ENCODE peak calls at places on chromosomes 1 and 21, in four cellular contexts. Q, W, T and X are unnamed samples.

GRCh38 chr1:50978144-50978851 is 8.3 kb downstream of the CDKN2C start:
- DNase-seq in W (peak; percentile 82), T (peak; percentile 49), Q (peak; percentile 50), X (peak; percentile 90)

GRCh38 chr1:206102292-206102936 is 14.8 kb downstream of the AVPR1B start:
- DNase-seq in Q (peak; percentile 42), W (no peak), T (no peak), X (no peak)

GRCh38 chr1:51517361-51518032 is 1.6 kb downstream of the EPS15 start:
- DNase-seq in Q (peak; percentile 49), T (peak; percentile 11), W (no peak), X (no peak)

GRCh38 chr1:25875856-25876692 is 566 bp upstream of the PAQR7 start:
- DNase-seq in T (no peak), Q (no peak), W (no peak), X (no peak)

GRCh38 chr1:16111771-16112557 is 38.5 kb upstream of the FAM131C start:
- DNase-seq in T (peak; percentile 87), Q (no peak), W (no peak), X (no peak)

GRCh38 chr21:36881223-36881622 is 85.2 kb downstream of the HLCS start:
- DNase-seq in T (peak; percentile 51), W (no peak), Q (no peak), X (no peak)

GRCh38 chr21:43767980-43768867 is 7.9 kb downstream of the CSTB start:
- DNase-seq in W (no peak), Q (peak; percentile 32), T (peak; percentile 75), X (peak; percentile 56)

GRCh38 chr21:23639726-23640125 is 1967.6 kb downstream of the MRPL39 start:
- DNase-seq in T (no peak), Q (no peak), W (no peak), X (no peak)

GRCh38 chr1:211698161-211699026 is 23.0 kb upstream of the NEK2 start:
- DNase-seq in W (peak; percentile 86), T (peak; percentile 41), Q (peak; percentile 60), X (peak; percentile 99)

DNA sequence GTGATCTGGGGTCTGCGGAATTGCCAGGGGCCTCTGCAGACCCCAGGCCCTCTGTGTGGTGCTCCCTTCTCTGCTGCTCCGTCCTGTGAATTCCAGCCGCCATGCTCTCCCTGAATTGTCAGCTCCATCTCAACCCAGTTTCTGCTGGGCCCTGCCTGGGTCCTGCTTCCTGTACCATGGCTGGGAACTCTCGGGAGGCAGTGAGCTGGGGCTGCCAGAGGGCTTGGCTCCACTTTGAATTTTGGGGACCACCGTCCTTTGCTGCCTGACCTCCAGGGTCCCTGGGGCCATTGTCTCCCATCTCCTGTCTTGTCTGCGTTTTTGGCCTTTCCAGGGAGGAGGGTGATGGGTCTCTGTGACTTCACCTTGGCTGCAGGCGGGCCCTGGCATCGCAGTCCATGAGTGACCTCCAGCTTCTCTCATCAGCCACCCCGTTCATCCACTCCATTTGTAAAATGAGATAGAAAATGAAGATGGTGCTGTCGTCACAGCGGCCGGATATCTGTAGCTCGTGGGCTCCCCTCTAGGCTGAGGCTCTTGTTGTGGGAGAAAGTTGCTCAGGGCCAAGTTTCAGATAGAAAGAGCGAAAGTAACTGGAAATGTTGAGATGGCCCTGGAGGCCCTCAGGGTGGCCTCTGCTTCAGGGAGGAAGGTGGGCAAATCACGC is 38.3 kb downstream of the SKI start:
- DNase-seq in T (no peak), W (no peak), Q (no peak), X (no peak)
- H3K4me2 ChIP-seq in T (no peak overlapping the region), W (no peak overlapping the region), Q (no peak overlapping the region), X (no peak overlapping the region)

GRCh38 chr1:92854386-92854785 is 22.5 kb downstream of the RPL5 start:
- DNase-seq in Q (no peak), T (no peak), W (no peak), X (no peak)

GRCh38 chr1:92855236-92855635 is 23.4 kb downstream of the RPL5 start:
- DNase-seq in Q (no peak), W (no peak), T (no peak), X (no peak)

GRCh38 chr1:92851729-92852128 is 19.9 kb downstream of the RPL5 start:
- DNase-seq in T (no peak), Q (no peak), W (peak; percentile 46), X (no peak)

GRCh38 chr1:92850019-92850418 is 18.2 kb downstream of the RPL5 start:
- DNase-seq in Q (no peak), W (no peak), T (no peak), X (no peak)

GRCh38 chr1:92853299-92853698 is 21.5 kb downstream of the RPL5 start:
- DNase-seq in T (no peak), W (no peak), Q (no peak), X (no peak)
- H3K4me2 ChIP-seq in T (no peak overlapping the region), W (no peak overlapping the region), Q (no peak overlapping the region), X (no peak overlapping the region)

GRCh38 chr1:44720281-44720680 is 10.7 kb downstream of the RNU5D-1 start:
- DNase-seq in W (no peak), Q (no peak), T (no peak), X (no peak)
- H3K4me2 ChIP-seq in W (no peak overlapping the region), Q (no peak overlapping the region), T (no peak overlapping the region), X (no peak overlapping the region)

DNA sequence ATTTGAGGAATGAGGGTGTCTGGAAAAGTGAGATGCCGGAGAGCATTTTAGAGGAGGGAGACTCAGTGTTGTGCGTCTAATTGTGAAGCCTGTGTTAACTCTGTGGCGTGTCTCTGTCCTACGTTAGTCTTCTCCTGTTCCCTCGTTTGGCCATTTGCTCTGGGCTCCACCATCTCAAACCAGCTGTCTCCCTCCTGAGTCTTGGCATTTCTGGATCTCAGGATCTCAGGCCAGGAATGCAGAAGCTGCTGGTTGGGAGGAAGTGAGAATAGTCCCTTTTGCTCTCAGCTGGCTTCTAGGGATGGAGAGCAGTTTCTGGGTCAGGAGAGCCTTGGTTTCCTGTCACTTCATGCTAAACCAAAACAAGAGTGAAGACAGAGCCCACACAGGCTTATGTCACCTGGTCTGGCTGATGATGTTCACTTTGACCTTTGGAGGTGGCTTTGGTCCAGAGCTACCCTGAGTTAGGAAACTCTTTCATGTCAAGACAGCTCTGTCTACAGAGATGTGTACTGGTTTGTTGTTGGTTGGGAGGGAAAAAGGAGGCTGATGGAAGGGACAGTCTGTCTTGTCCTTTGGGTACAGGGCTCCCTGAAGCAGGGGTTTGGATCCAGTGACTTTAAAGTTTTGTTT is 859 bp downstream of the NFASC start:
- DNase-seq in T (no peak), Q (no peak), W (no peak), X (no peak)
- H3K4me2 ChIP-seq in T (no peak overlapping the region), Q (no peak overlapping the region), W (no peak overlapping the region), X (no peak overlapping the region)

GRCh38 chr1:42427240-42427639 is 28.6 kb downstream of the ZMYND12 start:
- DNase-seq in W (no peak), T (no peak), Q (peak; percentile 80), X (no peak)

GRCh38 chr1:42431514-42431913 is 24.3 kb downstream of the ZMYND12 start:
- DNase-seq in W (no peak), T (no peak), Q (no peak), X (no peak)

GRCh38 chr1:42430751-42431150 is 25.1 kb downstream of the ZMYND12 start:
- DNase-seq in W (no peak), T (no peak), Q (peak; percentile 12), X (no peak)

GRCh38 chr1:42430286-42430685 is 25.5 kb downstream of the ZMYND12 start:
- DNase-seq in W (no peak), Q (no peak), T (no peak), X (no peak)

DNA sequence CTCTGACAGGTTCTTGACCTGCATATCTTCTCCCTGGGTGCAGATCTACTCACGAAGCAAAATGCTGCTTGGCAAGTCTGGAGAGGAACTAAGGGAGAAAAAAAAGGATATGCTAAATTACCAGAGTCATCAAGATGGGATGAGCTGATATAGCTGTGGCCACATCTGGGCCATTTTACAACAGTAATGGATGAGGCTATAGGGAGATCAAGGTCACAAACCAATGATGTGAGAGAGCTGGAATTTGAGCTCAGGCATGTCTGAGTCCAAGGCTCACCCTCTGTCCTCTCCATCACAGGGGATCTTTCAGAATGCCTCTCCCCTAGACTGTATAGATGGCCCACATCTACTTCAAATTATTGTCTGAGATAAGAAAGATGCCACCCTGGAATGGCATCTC is 26.2 kb downstream of the ZMYND12 start:
- DNase-seq in Q (no peak), T (no peak), W (no peak), X (no peak)
- H3K4me2 ChIP-seq in Q (no peak overlapping the region), T (no peak overlapping the region), W (no peak overlapping the region), X (no peak overlapping the region)

DNA sequence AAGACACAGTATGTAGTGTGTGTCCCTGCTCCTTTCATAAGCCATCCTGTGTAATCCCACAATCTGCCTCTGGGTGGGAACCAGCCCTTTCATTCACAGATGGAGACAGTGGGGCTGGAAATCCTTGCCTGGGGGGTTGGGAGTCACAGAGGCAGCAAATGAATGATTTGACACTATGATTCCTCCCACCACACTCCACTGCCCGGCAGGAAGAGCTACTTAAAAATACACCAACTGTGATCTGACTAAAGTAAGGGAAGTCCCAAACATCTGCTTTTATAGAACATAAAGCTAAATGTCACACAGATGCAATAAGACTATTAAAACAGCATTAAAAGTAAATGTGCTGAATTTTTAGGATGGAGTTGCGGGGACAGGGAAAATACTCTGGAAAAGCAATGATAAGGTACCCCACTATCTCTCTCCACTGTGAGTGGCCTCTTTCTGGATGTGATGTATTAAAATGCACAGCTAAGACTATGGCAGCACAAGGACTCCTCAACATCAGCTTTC is 4.3 kb downstream of the PARP1 start:
- DNase-seq in Q (peak; percentile 6), T (peak; percentile 8), W (peak; percentile 60), X (no peak)
- H3K4me2 ChIP-seq in Q (no peak overlapping the region), T (no peak overlapping the region), W (peak overlapping the region; percentile 19), X (peak overlapping the region; percentile 94)